ENCODE peak calls at places on chromosomes 11 and 22, in five cellular contexts. B is skeletal muscle cell; L is stimulated activated CD4-positive, alpha-beta T cell treated with anti-CD3 and anti-CD28 coated beads, TNF-alpha, amount 100 ng/mL, for 4 hours; A is adrenal gland; C is activated CD4-positive, alpha-beta T cell treated with anti-CD3 and anti-CD28 coated beads for 4 hours. Q is an unnamed sample.

GRCh38 chr22:35476341-35476740 is 64.3 kb upstream of the RASD2 start:
- DNase-seq in B (peak), L (no peak), A (no peak), C (no peak), Q (no peak)

GRCh38 chr22:36373258-36373579 is 14.5 kb downstream of the MYH9 start:
- DNase-seq in B (no peak), L (no peak), A (peak), C (no peak), Q (no peak)

GRCh38 chr11:94767701-94768601 is at the start of gene AMOTL1:
- DNase-seq in B (peak), L (no peak), A (peak), C (no peak), Q (peak)

GRCh38 chr11:115420524-115420923 is 83.7 kb downstream of the CADM1 start:
- DNase-seq in B (no peak), L (no peak), A (no peak), C (no peak), Q (no peak)

GRCh38 chr11:94885133-94885532 is 88.2 kb downstream of the CWC15 start:
- DNase-seq in B (no peak), L (no peak), A (no peak), C (no peak), Q (no peak)

GRCh38 chr11:67195971-67196418 is 70.3 kb upstream of the GRK2 start:
- DNase-seq in B (no peak), L (no peak), A (no peak), C (no peak), Q (peak)

GRCh38 chr11:8002676-8003075 is 15.5 kb downstream of the EIF3F start:
- DNase-seq in B (no peak), L (no peak), A (no peak), C (no peak), Q (no peak)

GRCh38 chr11:110991621-110992355 is 253.7 kb upstream of the POU2AF2 start:
- DNase-seq in B (peak), L (no peak), A (no peak), C (no peak), Q (no peak)

GRCh38 chr22:22197993-22198402 is 46.6 kb upstream of the VPREB1 start:
- DNase-seq in B (no peak), L (no peak), A (no peak), C (no peak), Q (no peak)

GRCh38 chr11:3826721-3827120 is 14.0 kb downstream of the RHOG start:
- DNase-seq in B (no peak), L (no peak), A (no peak), C (no peak), Q (no peak)

GRCh38 chr11:316031-316701 is 2.3 kb downstream of the IFITM1 start:
- DNase-seq in B (no peak), L (no peak), A (no peak), C (no peak), Q (no peak)

GRCh38 chr11:33722579-33723234 is 13.5 kb downstream of the CD59 start:
- DNase-seq in B (no peak), L (no peak), A (peak), C (no peak), Q (peak)

GRCh38 chr22:40334899-40335298 is 11.4 kb upstream of the ADSL start:
- DNase-seq in B (no peak), L (no peak), A (no peak), C (no peak), Q (no peak)

GRCh38 chr11:64526795-64527194 is 64.2 kb upstream of the SLC22A12 start:
- DNase-seq in B (no peak), L (no peak), A (no peak), C (no peak), Q (no peak)

GRCh38 chr11:133598879-133599278 is 66.6 kb upstream of the OPCML start:
- DNase-seq in B (no peak), L (no peak), A (no peak), C (no peak), Q (no peak)

GRCh38 chr11:64131657-64132387 is 34.1 kb downstream of the MACROD1 start:
- DNase-seq in B (no peak), L (no peak), A (no peak), C (no peak), Q (no peak)

GRCh38 chr11:102347526-102348331 is 715 bp downstream of the BIRC2 start:
- DNase-seq in B (no peak), L (no peak), A (no peak), C (no peak), Q (no peak)

GRCh38 chr22:46754110-46754799 is 8.2 kb upstream of the TBC1D22A start:
- DNase-seq in B (peak), L (no peak), A (peak), C (peak), Q (peak)

GRCh38 chr11:45881708-45882368 is 3.6 kb upstream of the MAPK8IP1 start:
- DNase-seq in B (no peak), L (no peak), A (no peak), C (no peak), Q (no peak)

GRCh38 chr11:112364962-112365481 is 104.4 kb upstream of the PLET1 start:
- DNase-seq in B (peak), L (no peak), A (no peak), C (no peak), Q (no peak)

GRCh38 chr11:6927030-6927617 is 898 bp downstream of the ZNF215 start:
- DNase-seq in B (no peak), L (no peak), A (no peak), C (no peak), Q (no peak)

GRCh38 chr11:64697663-64698375 is 25.2 kb downstream of the NRXN2 start:
- DNase-seq in B (no peak), L (no peak), A (no peak), C (no peak), Q (no peak)

Q was measured in stromal cell of bone marrow.